ENCODE peak calls at places on chromosome 1, in four cellular contexts. One of them, this sample, is unnamed.

GRCh38 chr1:190747643-190748186 is 270.1 kb upstream of the BRINP3 start:
- DNase-seq in NT2/D1: no peak
- DNase-seq in T-helper 1 cell: no peak
- DNase-seq in Calu3: no peak
- DNase-seq in this sample: no peak

GRCh38 chr1:153344718-153345025 is 4.0 kb downstream of the PGLYRP4 start:
- DNase-seq in NT2/D1: no peak
- DNase-seq in Calu3: no peak
- DNase-seq in T-helper 1 cell: no peak
- DNase-seq in this sample: no peak

GRCh38 chr1:188782220-188782841 is 1695.3 kb downstream of the BRINP3 start:
- DNase-seq in Calu3: peak
- DNase-seq in T-helper 1 cell: no peak
- DNase-seq in NT2/D1: peak
- DNase-seq in this sample: peak

GRCh38 chr1:47411441-47411840 is 4.6 kb upstream of the FOXE3 start:
- DNase-seq in NT2/D1: no peak
- DNase-seq in Calu3: no peak
- DNase-seq in T-helper 1 cell: no peak
- DNase-seq in this sample: peak

GRCh38 chr1:151175910-151176309 is at the start of gene TMOD4:
- DNase-seq in T-helper 1 cell: no peak
- DNase-seq in NT2/D1: no peak
- DNase-seq in Calu3: no peak
- DNase-seq in this sample: no peak

GRCh38 chr1:205199090-205199930 is 12.2 kb downstream of the DSTYK start:
- DNase-seq in NT2/D1: no peak
- DNase-seq in T-helper 1 cell: no peak
- DNase-seq in Calu3: no peak
- DNase-seq in this sample: no peak

GRCh38 chr1:66300986-66301451 is 232.9 kb upstream of the SGIP1 start:
- DNase-seq in T-helper 1 cell: peak
- DNase-seq in Calu3: no peak
- DNase-seq in NT2/D1: no peak
- DNase-seq in this sample: no peak

GRCh38 chr1:22893292-22893691 is 79.4 kb downstream of the LACTBL1 start:
- DNase-seq in T-helper 1 cell: no peak
- DNase-seq in NT2/D1: no peak
- DNase-seq in Calu3: no peak
- DNase-seq in this sample: no peak

GRCh38 chr1:30683699-30684098 is 39.7 kb downstream of the MATN1 start:
- DNase-seq in NT2/D1: no peak
- DNase-seq in T-helper 1 cell: no peak
- DNase-seq in Calu3: no peak
- DNase-seq in this sample: no peak

GRCh38 chr1:15323989-15324866 is 77.2 kb downstream of the FHAD1 start:
- DNase-seq in T-helper 1 cell: no peak
- DNase-seq in Calu3: no peak
- DNase-seq in NT2/D1: no peak
- DNase-seq in this sample: no peak

GRCh38 chr1:31617917-31618746 is 643 bp downstream of the HCRTR1 start:
- DNase-seq in NT2/D1: peak
- DNase-seq in T-helper 1 cell: no peak
- DNase-seq in Calu3: peak
- DNase-seq in this sample: peak

GRCh38 chr1:228782662-228783414 is 47.6 kb downstream of the RHOU start:
- DNase-seq in NT2/D1: no peak
- DNase-seq in Calu3: peak
- DNase-seq in T-helper 1 cell: no peak
- DNase-seq in this sample: peak

GRCh38 chr1:196403803-196404690 is 204.2 kb downstream of the KCNT2 start:
- DNase-seq in T-helper 1 cell: no peak
- DNase-seq in NT2/D1: no peak
- DNase-seq in Calu3: no peak
- DNase-seq in this sample: no peak

GRCh38 chr1:235831148-235831547 is 35.6 kb downstream of the LYST start:
- DNase-seq in T-helper 1 cell: no peak
- DNase-seq in Calu3: no peak
- DNase-seq in NT2/D1: no peak
- DNase-seq in this sample: peak

GRCh38 chr1:156480411-156481192 is 20.0 kb downstream of the MEF2D start:
- DNase-seq in Calu3: peak
- DNase-seq in T-helper 1 cell: peak
- DNase-seq in NT2/D1: no peak
- DNase-seq in this sample: no peak

GRCh38 chr1:226549937-226550670 is 1.5 kb downstream of the STUM start:
- DNase-seq in T-helper 1 cell: no peak
- DNase-seq in NT2/D1: no peak
- DNase-seq in Calu3: peak
- DNase-seq in this sample: no peak

GRCh38 chr1:176691251-176692228 is 228.6 kb downstream of the PAPPA2 start:
- DNase-seq in T-helper 1 cell: no peak
- DNase-seq in NT2/D1: peak
- DNase-seq in Calu3: peak
- DNase-seq in this sample: peak

GRCh38 chr1:101996830-101997485 is at the start of gene OLFM3:
- DNase-seq in Calu3: peak
- DNase-seq in NT2/D1: peak
- DNase-seq in T-helper 1 cell: no peak
- DNase-seq in this sample: no peak

GRCh38 chr1:25477448-25478034 is 46.8 kb downstream of the MACO1 start:
- DNase-seq in T-helper 1 cell: no peak
- DNase-seq in NT2/D1: no peak
- DNase-seq in Calu3: no peak
- DNase-seq in this sample: peak

This sample was measured in kidney glomerular epithelial cell.